ENCODE peak calls at places on chromosomes 2 and 18, in five cellular contexts. B is IMR-90, L is uterus, O is Panc1, Y is kidney. N is an unnamed sample.

GRCh38 chr2:216341151-216341550 is 31.1 kb downstream of the MARCHF4 start:
- DNase-seq in B (peak; percentile 71), L (no peak), O (no peak), Y (no peak), N (peak; percentile 51)

GRCh38 chr18:33010149-33010548 is 237.3 kb upstream of the KLHL14 start:
- DNase-seq in B (no peak), L (no peak), O (no peak), Y (no peak), N (no peak)

GRCh38 chr2:120613742-120614481 is 121.8 kb upstream of the GLI2 start:
- DNase-seq in B (peak; percentile 84), L (no peak), O (no peak), Y (peak; percentile 51), N (no peak)

GRCh38 chr2:9235388-9236344 is 29.1 kb downstream of the ASAP2 start:
- DNase-seq in B (peak; percentile 74), L (peak; percentile 70), O (no peak), Y (peak; percentile 78), N (peak; percentile 82)

GRCh38 chr2:239095475-239095874 is 247.6 kb downstream of the TWIST2 start:
- DNase-seq in B (no peak), L (no peak), O (no peak), Y (no peak), N (no peak)

GRCh38 chr2:83742117-83742782 is 716.8 kb downstream of the SUCLG1 start:
- DNase-seq in B (no peak), L (no peak), O (no peak), Y (no peak), N (no peak)

GRCh38 chr2:19038096-19039015 is 320.1 kb downstream of the OSR1 start:
- DNase-seq in B (peak; percentile 83), L (no peak), O (no peak), Y (no peak), N (no peak)

GRCh38 chr18:11520536-11520935 is 88.9 kb upstream of the SLC35G4 start:
- DNase-seq in B (no peak), L (no peak), O (no peak), Y (no peak), N (no peak)

GRCh38 chr18:45066210-45066609 is 385.5 kb downstream of the SETBP1 start:
- DNase-seq in B (no peak), L (no peak), O (no peak), Y (no peak), N (no peak)

GRCh38 chr18:41216604-41217003 is 738.4 kb upstream of the PIK3C3 start:
- DNase-seq in B (no peak), L (no peak), O (no peak), Y (no peak), N (no peak)

GRCh38 chr2:109173311-109174171 is 44.5 kb downstream of the SH3RF3 start:
- DNase-seq in B (peak; percentile 87), L (peak; percentile 69), O (no peak), Y (peak; percentile 89), N (peak; percentile 39)

GRCh38 chr2:159179696-159180095 is 106.8 kb downstream of the WDSUB1 start:
- DNase-seq in B (no peak), L (no peak), O (no peak), Y (no peak), N (no peak)

GRCh38 chr18:58125183-58125582 is 81.2 kb downstream of the NEDD4L start:
- DNase-seq in B (no peak), L (no peak), O (no peak), Y (no peak), N (no peak)
- TF ChIP-seq CTCF in B (peak; percentile 2), L (no peak), O (no peak), Y (no peak), N (no peak)

GRCh38 chr2:48034295-48034694 is 128.0 kb upstream of the FBXO11 start:
- DNase-seq in B (no peak), L (no peak), O (no peak), Y (no peak), N (no peak)
- TF ChIP-seq CTCF in B (no peak), L (no peak), O (no peak), Y (no peak), N (no peak)

GRCh38 chr2:224608104-224608503 is 22.9 kb upstream of the CUL3 start:
- DNase-seq in B (no peak), L (no peak), O (no peak), Y (no peak), N (no peak)

GRCh38 chr2:224613543-224614317 is 28.6 kb upstream of the CUL3 start:
- DNase-seq in B (no peak), L (no peak), O (no peak), Y (no peak), N (no peak)

GRCh38 chr2:224612581-224612980 is 27.4 kb upstream of the CUL3 start:
- DNase-seq in B (no peak), L (no peak), O (no peak), Y (no peak), N (no peak)

DNA sequence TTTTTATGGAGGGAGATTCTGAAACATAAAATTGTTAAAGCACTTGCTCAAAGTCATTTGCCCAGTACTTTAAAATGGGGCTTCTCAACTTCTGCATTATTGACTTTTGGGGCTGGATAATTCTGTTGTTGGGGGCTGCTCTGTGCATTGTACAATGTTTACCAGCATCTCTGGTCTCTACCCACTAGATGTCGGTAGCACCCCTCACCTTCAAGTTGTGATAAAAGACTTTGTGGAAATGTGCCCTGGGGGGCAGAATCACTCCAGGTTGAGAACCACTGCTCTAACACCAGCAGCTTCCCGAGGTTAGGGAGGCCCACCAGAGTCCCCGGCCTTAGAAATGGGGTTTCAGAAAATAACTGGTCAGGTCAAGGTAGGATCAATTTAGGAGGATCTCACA is 26.8 kb upstream of the CUL3 start:
- DNase-seq in B (no peak), L (no peak), O (no peak), Y (no peak), N (peak; percentile 19)
- TF ChIP-seq CTCF in B (no peak), L (no peak), O (peak; percentile 50), Y (no peak), N (peak; percentile 44)

DNA sequence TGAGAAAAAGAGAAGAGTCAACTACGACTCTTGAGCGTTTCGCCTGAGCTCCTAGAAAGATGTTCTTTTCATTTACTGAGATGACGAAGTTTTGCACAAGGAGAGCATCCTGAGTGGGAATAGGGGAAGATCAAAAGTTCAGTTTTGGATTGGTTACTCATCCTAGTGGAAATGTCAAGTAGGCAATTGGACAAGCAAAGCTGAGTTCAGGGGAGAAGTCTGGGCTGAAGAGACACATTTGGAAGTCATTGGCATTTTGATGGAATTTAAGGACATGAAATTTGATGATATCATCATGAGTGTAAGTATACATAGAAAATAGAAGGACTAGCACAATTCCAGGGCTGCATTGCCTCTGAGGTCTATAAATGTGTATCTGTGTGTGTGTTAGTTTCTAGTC is 416.6 kb downstream of the RAD51AP2 start:
- DNase-seq in B (no peak), L (no peak), O (no peak), Y (no peak), N (no peak)
- TF ChIP-seq CTCF in B (no peak), L (no peak), O (no peak), Y (no peak), N (no peak)